ENCODE peak calls at places on chromosomes 11 and 22, in four cellular contexts. P is mesothelial cell of epicardium, Q is occipital lobe, T is amniotic stem cell. W is an unnamed sample.

GRCh38 chr11:64881476-64881875 is 3.1 kb upstream of the EHD1 start:
- DNase-seq in P (no peak), Q (no peak), T (no peak), W (no peak)

GRCh38 chr11:129282634-129283033 is 90.5 kb upstream of the ARHGAP32 start:
- DNase-seq in P (no peak), Q (no peak), T (no peak), W (no peak)

GRCh38 chr22:38831166-38831945 is 12.5 kb downstream of the NPTXR start:
- DNase-seq in P (no peak), Q (no peak), T (no peak), W (no peak)

GRCh38 chr11:70547821-70548670 is 149.7 kb downstream of the CTTN start:
- DNase-seq in P (no peak), Q (no peak), T (no peak), W (no peak)

GRCh38 chr11:11028017-11028692 is 170.3 kb upstream of the ZBED5 start:
- DNase-seq in P (no peak), Q (peak), T (no peak), W (peak)

GRCh38 chr22:41280065-41280464 is 5.9 kb downstream of the RANGAP1 start:
- DNase-seq in P (no peak), Q (no peak), T (no peak), W (peak)

GRCh38 chr11:66844496-66845142 is 1.4 kb downstream of the RCE1 start:
- DNase-seq in P (no peak), Q (no peak), T (no peak), W (peak)

GRCh38 chr22:44172370-44173108 is 8.2 kb upstream of the PARVG start:
- DNase-seq in P (no peak), Q (peak), T (no peak), W (no peak)

GRCh38 chr11:19263333-19263732 is 22.6 kb upstream of the E2F8 start:
- DNase-seq in P (no peak), Q (no peak), T (no peak), W (no peak)

GRCh38 chr11:75656044-75656726 is 12.7 kb downstream of the MAP6 start:
- DNase-seq in P (no peak), Q (no peak), T (no peak), W (no peak)

GRCh38 chr11:69799582-69799981 is 19.6 kb downstream of the FGF3 start:
- DNase-seq in P (no peak), Q (no peak), T (no peak), W (no peak)

GRCh38 chr11:111634981-111635705 is 32.9 kb downstream of the SIK2 start:
- DNase-seq in P (no peak), Q (no peak), T (no peak), W (no peak)

GRCh38 chr11:118907051-118907748 is 18.5 kb downstream of the BCL9L start:
- DNase-seq in P (no peak), Q (peak), T (no peak), W (peak)

GRCh38 chr11:118051611-118052461 is 25.0 kb upstream of the TMPRSS4 start:
- DNase-seq in P (no peak), Q (no peak), T (no peak), W (peak)

GRCh38 chr11:112706863-112707262 is 254.4 kb upstream of the NCAM1 start:
- DNase-seq in P (no peak), Q (no peak), T (no peak), W (no peak)

GRCh38 chr11:87295237-87295636 is 257.5 kb downstream of the TMEM135 start:
- DNase-seq in P (no peak), Q (no peak), T (no peak), W (no peak)

GRCh38 chr22:35347462-35347861 is 33.4 kb upstream of the HMOX1 start:
- DNase-seq in P (no peak), Q (no peak), T (no peak), W (no peak)

GRCh38 chr11:102986815-102987214 is 31.3 kb upstream of the MMP13 start:
- DNase-seq in P (no peak), Q (no peak), T (no peak), W (no peak)

GRCh38 chr11:88292156-88292844 is 45.2 kb downstream of the CTSC start:
- DNase-seq in P (no peak), Q (no peak), T (no peak), W (peak)

GRCh38 chr11:66891849-66892660 is 35.2 kb downstream of the LRFN4 start:
- DNase-seq in P (no peak), Q (peak), T (peak), W (no peak)